ENCODE peak calls at places on chromosome 12, in seven cellular contexts. K is cardiac muscle cell; I is Caco-2; H is PC-3; C is heart left ventricle; J is effector memory CD4-positive, alpha-beta T cell; R is endothelial cell of umbilical vein. O is an unnamed sample.
A peak's percentile ranks its signal among the peaks of the same experiment; 100 is the strongest.

GRCh38 chr12:2214411-2214810 is 161.6 kb downstream of the CACNA1C start:
- DNase-seq in K (no peak), I (no peak), H (no peak), C (no peak), J (no peak), R (no peak), O (no peak)

GRCh38 chr12:1993341-1993740 is 10.9 kb downstream of the DCP1B start:
- DNase-seq in K (no peak), I (no peak), H (peak; percentile 86), C (no peak), J (no peak), R (peak; percentile 64), O (no peak)

GRCh38 chr12:98127854-98128253 is 387.5 kb upstream of the TMPO start:
- DNase-seq in K (no peak), I (peak; percentile 47), H (no peak), C (no peak), J (no peak), R (no peak), O (no peak)

GRCh38 chr12:34336619-34337465 is 314.5 kb downstream of the ALG10 start:
- DNase-seq in K (no peak), I (no peak), H (no peak), C (no peak), J (no peak), R (no peak), O (no peak)

GRCh38 chr12:34304001-34304400 is 281.7 kb downstream of the ALG10 start:
- DNase-seq in K (no peak), I (no peak), H (no peak), C (no peak), J (no peak), R (no peak), O (no peak)

GRCh38 chr12:52207895-52208294 is 16.1 kb upstream of the KRT80 start:
- DNase-seq in K (no peak), I (no peak), H (peak; percentile 64), C (peak; percentile 77), J (no peak), R (peak; percentile 22), O (no peak)

GRCh38 chr12:85559534-85559933 is 276.7 kb downstream of the RASSF9 start:
- DNase-seq in K (no peak), I (no peak), H (peak; percentile 20), C (no peak), J (no peak), R (no peak), O (no peak)

GRCh38 chr12:26523708-26524150 is 309.3 kb downstream of the ITPR2 start:
- DNase-seq in K (no peak), I (peak; percentile 55), H (no peak), C (peak; percentile 84), J (no peak), R (peak; percentile 43), O (no peak)

GRCh38 chr12:124564232-124564958 is 3.0 kb downstream of the NCOR2 start:
- DNase-seq in K (peak; percentile 43), I (no peak), H (no peak), C (no peak), J (no peak), R (no peak), O (no peak)

GRCh38 chr12:127987199-127987901 is 279.6 kb upstream of the TMEM132C start:
- DNase-seq in K (peak; percentile 55), I (no peak), H (peak; percentile 96), C (no peak), J (no peak), R (no peak), O (no peak)

GRCh38 chr12:113261847-113262470 is 40.7 kb downstream of the TPCN1 start:
- DNase-seq in K (no peak), I (no peak), H (no peak), C (no peak), J (no peak), R (no peak), O (no peak)

GRCh38 chr12:104576980-104577925 is 120.5 kb downstream of the CHST11 start:
- DNase-seq in K (no peak), I (no peak), H (no peak), C (no peak), J (no peak), R (no peak), O (no peak)

GRCh38 chr12:126588586-126589249 is 1523.5 kb downstream of the AACS start:
- DNase-seq in K (no peak), I (no peak), H (peak; percentile 18), C (no peak), J (no peak), R (no peak), O (no peak)

GRCh38 chr12:44674866-44675265 is 201.2 kb downstream of the NELL2 start:
- DNase-seq in K (no peak), I (no peak), H (no peak), C (no peak), J (no peak), R (no peak), O (no peak)

DNA sequence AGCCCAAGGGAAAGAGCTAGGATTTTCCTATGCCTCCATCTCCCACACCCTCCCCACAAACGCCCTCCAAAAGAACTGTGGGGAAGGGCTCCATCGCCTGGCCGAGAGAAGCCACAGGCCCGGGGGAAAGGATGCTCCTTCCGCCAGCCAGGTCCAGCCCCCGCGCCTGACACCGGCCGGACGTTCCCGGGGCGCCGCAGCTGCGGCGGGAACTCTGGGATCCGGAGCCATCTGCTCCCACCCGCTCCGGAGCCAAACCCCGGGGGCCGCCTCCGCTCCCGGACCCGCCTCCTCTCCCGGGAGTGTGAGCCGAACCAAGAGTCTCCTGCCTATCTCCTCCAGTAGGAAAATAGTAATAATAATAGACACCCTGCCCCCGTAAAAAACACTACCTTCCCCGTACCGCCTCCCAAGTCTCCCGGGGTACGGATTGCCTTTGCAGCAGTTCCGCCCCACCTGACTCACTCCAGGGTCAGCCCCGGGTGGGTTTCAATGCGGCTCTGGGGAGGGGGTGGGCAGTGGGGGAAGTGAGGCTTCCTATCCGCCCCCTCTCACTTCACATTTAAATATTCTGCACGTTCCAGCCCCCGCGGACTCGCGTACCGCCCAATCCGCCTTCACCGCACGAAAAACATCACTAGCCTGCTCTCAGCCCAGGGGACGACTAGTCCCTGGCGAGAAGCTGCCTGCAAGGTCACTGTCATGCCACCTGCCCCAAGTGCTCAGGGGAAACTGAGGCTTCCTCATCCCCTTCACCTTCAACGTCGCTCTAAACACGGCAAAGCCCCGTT is 2.4 kb downstream of the AGAP2 start:
- DNase-seq in K (peak; percentile 44), I (no peak), H (peak; percentile 45), C (peak; percentile 61), J (no peak), R (no peak), O (no peak)
- H3K27me3 ChIP-seq in K (peaks cover 100% of the 10 kb centered on the region), I (peaks cover 7% of the 10 kb centered on the region), H (peaks cover 50% of the 10 kb centered on the region), C (peaks cover 33% of the 10 kb centered on the region), J (no peaks in the 10 kb centered on the region), R (peaks cover 80% of the 10 kb centered on the region), O (peaks cover 6% of the 10 kb centered on the region)

GRCh38 chr12:133080619-133081407 is at the start of gene ZNF140:
- DNase-seq in K (peak; percentile 99), I (peak; percentile 97), H (peak; percentile 44), C (peak; percentile 97), J (peak; percentile 93), R (peak; percentile 98), O (no peak)
- H3K27me3 ChIP-seq in K (no peaks in the 10 kb centered on the region), I (no peaks in the 10 kb centered on the region), H (no peaks in the 10 kb centered on the region), C (no peaks in the 10 kb centered on the region), J (no peaks in the 10 kb centered on the region), R (no peaks in the 10 kb centered on the region), O (no peaks in the 10 kb centered on the region)

GRCh38 chr12:111196532-111196931 is 172.4 kb downstream of the PHETA1 start:
- DNase-seq in K (no peak), I (no peak), H (no peak), C (no peak), J (no peak), R (no peak), O (no peak)

GRCh38 chr12:111194703-111195051 is 174.2 kb downstream of the PHETA1 start:
- DNase-seq in K (no peak), I (no peak), H (no peak), C (no peak), J (no peak), R (no peak), O (no peak)

GRCh38 chr12:111193511-111193910 is 175.4 kb downstream of the PHETA1 start:
- DNase-seq in K (no peak), I (no peak), H (no peak), C (no peak), J (no peak), R (no peak), O (no peak)

GRCh38 chr12:111193977-111194702 is 174.8 kb downstream of the PHETA1 start:
- DNase-seq in K (no peak), I (no peak), H (no peak), C (no peak), J (no peak), R (no peak), O (no peak)

GRCh38 chr12:111195316-111195715 is 173.6 kb downstream of the PHETA1 start:
- DNase-seq in K (no peak), I (no peak), H (no peak), C (no peak), J (no peak), R (no peak), O (no peak)
- H3K27me3 ChIP-seq in K (no peaks in the 10 kb centered on the region), I (no peaks in the 10 kb centered on the region), H (peaks cover 67% of the 10 kb centered on the region), C (no peaks in the 10 kb centered on the region), J (no peaks in the 10 kb centered on the region), R (no peaks in the 10 kb centered on the region), O (no peaks in the 10 kb centered on the region)

GRCh38 chr12:3309805-3310204 is 181.2 kb upstream of the PRMT8 start:
- DNase-seq in K (no peak), I (no peak), H (no peak), C (no peak), J (no peak), R (no peak), O (no peak)
- H3K27me3 ChIP-seq in K (peaks cover 7% of the 10 kb centered on the region), I (no peaks in the 10 kb centered on the region), H (no peaks in the 10 kb centered on the region), C (no peaks in the 10 kb centered on the region), J (no peaks in the 10 kb centered on the region), R (no peaks in the 10 kb centered on the region), O (no peaks in the 10 kb centered on the region)

DNA sequence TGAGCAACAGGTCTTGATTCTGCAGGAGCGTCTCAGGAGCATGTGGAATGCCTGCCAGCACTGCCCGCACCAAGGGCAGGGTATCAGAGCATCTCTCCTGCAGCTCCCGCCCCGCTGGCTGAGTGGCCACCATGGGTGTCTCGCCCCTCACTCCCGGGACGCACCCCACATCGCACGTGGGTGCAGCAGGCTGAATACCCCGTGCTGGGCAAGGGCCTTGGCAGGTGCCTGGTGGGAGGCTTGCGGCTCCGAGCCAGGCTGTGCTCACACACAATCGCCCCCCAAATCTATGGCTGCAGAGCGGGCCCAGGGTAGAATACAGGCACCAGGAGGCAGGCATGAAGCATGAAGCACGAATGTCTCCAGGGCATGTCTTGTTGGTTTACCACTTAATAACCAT is 103.9 kb upstream of the TMEM132D start:
- DNase-seq in K (no peak), I (no peak), H (no peak), C (no peak), J (no peak), R (no peak), O (no peak)
- H3K27me3 ChIP-seq in K (peaks cover 21% of the 10 kb centered on the region), I (no peaks in the 10 kb centered on the region), H (peaks cover 36% of the 10 kb centered on the region), C (no peaks in the 10 kb centered on the region), J (no peaks in the 10 kb centered on the region), R (no peaks in the 10 kb centered on the region), O (no peaks in the 10 kb centered on the region)

DNA sequence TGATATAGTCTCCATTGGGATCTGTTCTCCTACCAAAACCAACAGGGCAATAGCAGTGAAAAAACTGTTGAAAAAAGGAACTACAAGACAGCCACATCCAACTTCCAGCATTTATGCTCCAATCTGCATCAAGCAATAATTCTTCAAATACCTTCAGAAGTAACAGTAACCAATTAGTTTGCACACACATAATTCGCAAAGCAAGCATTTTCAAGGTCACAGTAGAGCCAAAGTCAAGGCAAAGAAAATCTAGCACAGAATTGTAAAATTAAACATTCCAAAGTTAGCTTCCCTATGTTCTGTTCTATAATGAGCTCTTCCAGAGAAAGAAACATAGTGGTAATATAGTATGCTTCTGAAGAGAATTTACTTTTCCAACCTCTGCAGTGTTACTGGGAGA is 11.0 kb upstream of the MTERF2 start:
- DNase-seq in K (no peak), I (no peak), H (no peak), C (no peak), J (no peak), R (no peak), O (no peak)
- H3K27me3 ChIP-seq in K (no peaks in the 10 kb centered on the region), I (no peaks in the 10 kb centered on the region), H (no peaks in the 10 kb centered on the region), C (no peaks in the 10 kb centered on the region), J (no peaks in the 10 kb centered on the region), R (no peaks in the 10 kb centered on the region), O (no peaks in the 10 kb centered on the region)

O was measured in vagina.